ENCODE peak calls at places on chromosome 13, in ten cellular contexts. One of them, this sample, is unnamed.

GRCh38 chr13:60974296-60974695 is 441.4 kb downstream of the PCDH20 start:
- DNase-seq in uterus: no peak
- DNase-seq in CD8-positive, alpha-beta T cell: no peak
- DNase-seq in lower leg skin: no peak
- DNase-seq in heart right ventricle: no peak
- DNase-seq in progenitor cell of endocrine pancreas: no peak
- DNase-seq in thyroid gland: no peak
- DNase-seq in pancreas: no peak
- DNase-seq in heart left ventricle: no peak
- DNase-seq in thoracic aorta: no peak
- DNase-seq in this sample: no peak

GRCh38 chr13:55229906-55230569 is 1910.7 kb upstream of the PRR20A start:
- DNase-seq in thyroid gland: no peak
- DNase-seq in heart left ventricle: no peak
- DNase-seq in pancreas: no peak
- DNase-seq in lower leg skin: no peak
- DNase-seq in uterus: no peak
- DNase-seq in progenitor cell of endocrine pancreas: no peak
- DNase-seq in CD8-positive, alpha-beta T cell: no peak
- DNase-seq in heart right ventricle: no peak
- DNase-seq in thoracic aorta: no peak
- DNase-seq in this sample: no peak

GRCh38 chr13:106432636-106433035 is 102.8 kb downstream of the EFNB2 start:
- DNase-seq in heart right ventricle: no peak
- DNase-seq in pancreas: no peak
- DNase-seq in CD8-positive, alpha-beta T cell: no peak
- DNase-seq in uterus: no peak
- DNase-seq in thoracic aorta: no peak
- DNase-seq in lower leg skin: no peak
- DNase-seq in thyroid gland: no peak
- DNase-seq in heart left ventricle: no peak
- DNase-seq in progenitor cell of endocrine pancreas: no peak
- DNase-seq in this sample: no peak

GRCh38 chr13:27621366-27622101 is at the start of gene POLR1D:
- DNase-seq in heart left ventricle: peak; percentile 84
- DNase-seq in uterus: peak; percentile 74
- DNase-seq in progenitor cell of endocrine pancreas: peak; percentile 83
- DNase-seq in pancreas: peak; percentile 94
- DNase-seq in thyroid gland: peak; percentile 93
- DNase-seq in CD8-positive, alpha-beta T cell: peak; percentile 88
- DNase-seq in thoracic aorta: peak; percentile 33
- DNase-seq in lower leg skin: peak; percentile 96
- DNase-seq in heart right ventricle: peak; percentile 80
- DNase-seq in this sample: peak; percentile 87

GRCh38 chr13:110433014-110433413 is 125.9 kb downstream of the COL4A2 start:
- DNase-seq in uterus: no peak
- DNase-seq in heart left ventricle: peak; percentile 59
- DNase-seq in CD8-positive, alpha-beta T cell: no peak
- DNase-seq in progenitor cell of endocrine pancreas: no peak
- DNase-seq in thyroid gland: no peak
- DNase-seq in thoracic aorta: peak; percentile 60
- DNase-seq in lower leg skin: peak; percentile 86
- DNase-seq in pancreas: no peak
- DNase-seq in heart right ventricle: peak; percentile 56
- DNase-seq in this sample: no peak

GRCh38 chr13:92303428-92303827 is 905.0 kb downstream of the GPC5 start:
- DNase-seq in heart right ventricle: no peak
- DNase-seq in progenitor cell of endocrine pancreas: no peak
- DNase-seq in pancreas: no peak
- DNase-seq in uterus: no peak
- DNase-seq in thoracic aorta: no peak
- DNase-seq in heart left ventricle: no peak
- DNase-seq in thyroid gland: no peak
- DNase-seq in lower leg skin: peak; percentile 81
- DNase-seq in CD8-positive, alpha-beta T cell: no peak
- DNase-seq in this sample: no peak

GRCh38 chr13:41085961-41086360 is 24.7 kb downstream of the WBP4 start:
- DNase-seq in lower leg skin: no peak
- DNase-seq in heart right ventricle: no peak
- DNase-seq in heart left ventricle: no peak
- DNase-seq in progenitor cell of endocrine pancreas: no peak
- DNase-seq in uterus: no peak
- DNase-seq in thoracic aorta: no peak
- DNase-seq in thyroid gland: no peak
- DNase-seq in pancreas: no peak
- DNase-seq in CD8-positive, alpha-beta T cell: no peak
- DNase-seq in this sample: no peak

GRCh38 chr13:110546933-110547332 is 14.6 kb downstream of the RAB20 start:
- DNase-seq in heart left ventricle: peak; percentile 85
- DNase-seq in pancreas: peak; percentile 89
- DNase-seq in thyroid gland: peak; percentile 59
- DNase-seq in lower leg skin: peak; percentile 94
- DNase-seq in thoracic aorta: no peak
- DNase-seq in heart right ventricle: peak; percentile 89
- DNase-seq in CD8-positive, alpha-beta T cell: no peak
- DNase-seq in uterus: peak; percentile 74
- DNase-seq in progenitor cell of endocrine pancreas: no peak
- DNase-seq in this sample: peak; percentile 58

GRCh38 chr13:45333973-45334922 is 6.7 kb downstream of the TPT1 start:
- DNase-seq in thyroid gland: peak; percentile 50
- DNase-seq in heart right ventricle: no peak
- DNase-seq in lower leg skin: no peak
- DNase-seq in thoracic aorta: no peak
- DNase-seq in pancreas: no peak
- DNase-seq in heart left ventricle: no peak
- DNase-seq in uterus: no peak
- DNase-seq in progenitor cell of endocrine pancreas: no peak
- DNase-seq in CD8-positive, alpha-beta T cell: peak; percentile 49
- DNase-seq in this sample: no peak

GRCh38 chr13:111280226-111280625 is 40.2 kb upstream of the TEX29 start:
- DNase-seq in CD8-positive, alpha-beta T cell: no peak
- DNase-seq in progenitor cell of endocrine pancreas: no peak
- DNase-seq in thoracic aorta: no peak
- DNase-seq in pancreas: no peak
- DNase-seq in heart right ventricle: no peak
- DNase-seq in heart left ventricle: no peak
- DNase-seq in thyroid gland: no peak
- DNase-seq in uterus: no peak
- DNase-seq in lower leg skin: no peak
- DNase-seq in this sample: no peak

GRCh38 chr13:47310376-47310775 is 413.5 kb upstream of the HTR2A start:
- DNase-seq in heart right ventricle: no peak
- DNase-seq in CD8-positive, alpha-beta T cell: no peak
- DNase-seq in thyroid gland: no peak
- DNase-seq in uterus: no peak
- DNase-seq in lower leg skin: no peak
- DNase-seq in heart left ventricle: no peak
- DNase-seq in pancreas: no peak
- DNase-seq in thoracic aorta: no peak
- DNase-seq in progenitor cell of endocrine pancreas: no peak
- DNase-seq in this sample: no peak

GRCh38 chr13:80010846-80011245 is 330.1 kb downstream of the SPRY2 start:
- DNase-seq in thoracic aorta: no peak
- DNase-seq in pancreas: no peak
- DNase-seq in thyroid gland: no peak
- DNase-seq in uterus: no peak
- DNase-seq in CD8-positive, alpha-beta T cell: no peak
- DNase-seq in heart left ventricle: no peak
- DNase-seq in progenitor cell of endocrine pancreas: no peak
- DNase-seq in heart right ventricle: no peak
- DNase-seq in lower leg skin: no peak
- DNase-seq in this sample: no peak

GRCh38 chr13:45068036-45069001 is 52.0 kb upstream of the GTF2F2 start:
- DNase-seq in thoracic aorta: no peak
- DNase-seq in heart right ventricle: no peak
- DNase-seq in thyroid gland: no peak
- DNase-seq in lower leg skin: no peak
- DNase-seq in pancreas: no peak
- DNase-seq in heart left ventricle: no peak
- DNase-seq in CD8-positive, alpha-beta T cell: no peak
- DNase-seq in progenitor cell of endocrine pancreas: no peak
- DNase-seq in uterus: no peak
- DNase-seq in this sample: no peak

GRCh38 chr13:110829486-110829885 is 85.4 kb downstream of the ANKRD10 start:
- DNase-seq in heart right ventricle: no peak
- DNase-seq in thoracic aorta: no peak
- DNase-seq in pancreas: no peak
- DNase-seq in CD8-positive, alpha-beta T cell: no peak
- DNase-seq in uterus: no peak
- DNase-seq in heart left ventricle: no peak
- DNase-seq in thyroid gland: no peak
- DNase-seq in lower leg skin: no peak
- DNase-seq in progenitor cell of endocrine pancreas: no peak
- DNase-seq in this sample: no peak

DNA sequence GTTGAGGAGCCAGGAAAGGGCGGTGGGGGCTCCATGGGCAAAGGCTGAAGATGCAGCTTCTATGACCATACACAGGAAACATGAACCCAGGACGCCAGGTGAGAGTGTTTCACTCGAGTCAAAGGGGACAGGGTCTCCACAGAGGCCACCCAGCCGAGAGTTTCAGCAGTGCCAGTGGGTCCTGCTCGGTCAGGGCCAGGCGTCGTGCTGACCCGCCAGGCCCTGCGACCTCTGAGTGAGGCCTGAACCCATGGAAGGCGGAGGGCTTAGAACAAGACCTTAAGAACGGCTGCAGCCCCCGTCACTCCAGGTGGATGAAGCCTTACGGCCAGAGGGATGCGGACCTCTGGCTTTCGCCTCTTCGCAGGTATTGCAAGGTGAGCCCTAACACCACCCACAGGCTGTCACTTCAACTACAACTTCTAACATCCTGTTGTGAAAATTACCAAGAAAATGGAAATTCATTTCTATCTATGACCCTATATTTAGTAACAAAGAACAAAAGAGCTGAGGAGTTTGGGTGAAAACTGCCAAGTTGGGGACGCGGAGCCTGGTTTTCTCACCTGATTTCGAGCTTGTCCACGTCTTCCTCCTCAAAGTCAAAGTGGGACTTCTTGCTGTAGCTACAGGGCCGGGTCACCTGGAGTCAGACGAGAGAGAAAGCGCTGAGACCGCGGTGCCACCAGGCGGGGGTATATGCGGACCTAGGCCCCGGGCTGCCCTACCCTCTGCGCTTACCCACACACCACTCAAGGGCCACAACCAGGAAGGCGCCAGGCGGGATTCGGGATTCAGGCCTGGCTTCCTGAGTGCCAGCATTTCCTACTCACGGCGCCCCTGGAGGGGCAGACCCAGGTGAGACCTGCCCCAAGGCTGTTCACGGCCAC is 50.1 kb upstream of the C13orf46 start:
- DNase-seq in thyroid gland: no peak
- DNase-seq in thoracic aorta: no peak
- DNase-seq in progenitor cell of endocrine pancreas: no peak
- DNase-seq in pancreas: peak; percentile 74
- DNase-seq in uterus: no peak
- DNase-seq in lower leg skin: no peak
- DNase-seq in CD8-positive, alpha-beta T cell: no peak
- DNase-seq in heart left ventricle: no peak
- DNase-seq in heart right ventricle: no peak
- DNase-seq in this sample: no peak
- TF ChIP-seq CTCF in thyroid gland: no peak
- TF ChIP-seq CTCF in thoracic aorta: no peak
- TF ChIP-seq CTCF in progenitor cell of endocrine pancreas: no peak
- TF ChIP-seq CTCF in pancreas: no peak
- TF ChIP-seq CTCF in uterus: no peak
- TF ChIP-seq CTCF in lower leg skin: no peak
- TF ChIP-seq CTCF in CD8-positive, alpha-beta T cell: no peak
- TF ChIP-seq CTCF in heart left ventricle: no peak
- TF ChIP-seq CTCF in heart right ventricle: no peak
- TF ChIP-seq CTCF in this sample: no peak

DNA sequence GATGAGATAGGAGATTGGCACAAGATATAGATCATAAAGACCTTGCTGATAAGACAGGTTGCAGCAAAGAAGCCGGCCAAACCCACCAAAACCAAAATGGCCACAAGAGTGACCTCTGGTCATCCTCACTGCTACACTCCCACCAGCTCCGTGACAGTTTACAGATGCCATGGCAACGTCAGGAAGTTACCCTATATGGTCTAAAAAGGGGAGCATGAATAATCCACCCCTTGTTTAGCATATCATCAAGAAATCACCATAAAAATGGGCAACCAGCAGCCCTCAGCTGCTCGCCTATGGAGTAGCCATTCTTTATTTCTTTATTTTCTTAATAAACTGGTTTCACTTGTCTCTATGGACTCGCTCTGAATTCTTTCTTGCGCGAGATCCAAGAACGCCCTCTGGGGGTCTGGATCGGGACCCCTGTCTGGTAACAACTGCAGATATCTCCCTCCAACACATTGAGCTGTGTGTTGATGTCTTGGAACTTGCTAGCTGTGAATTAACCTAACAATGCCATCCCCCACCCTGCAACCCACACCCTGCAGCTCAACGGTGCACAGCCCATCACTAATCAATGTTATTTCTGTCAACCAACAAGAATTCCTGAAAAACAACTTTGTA is 27.1 kb upstream of the GRTP1 start:
- DNase-seq in CD8-positive, alpha-beta T cell: no peak
- DNase-seq in thoracic aorta: no peak
- DNase-seq in uterus: no peak
- DNase-seq in lower leg skin: peak; percentile 53
- DNase-seq in heart right ventricle: no peak
- DNase-seq in progenitor cell of endocrine pancreas: peak; percentile 2
- DNase-seq in heart left ventricle: no peak
- DNase-seq in thyroid gland: no peak
- DNase-seq in pancreas: no peak
- DNase-seq in this sample: no peak
- TF ChIP-seq CTCF in CD8-positive, alpha-beta T cell: no peak
- TF ChIP-seq CTCF in thoracic aorta: no peak
- TF ChIP-seq CTCF in uterus: no peak
- TF ChIP-seq CTCF in lower leg skin: no peak
- TF ChIP-seq CTCF in heart right ventricle: no peak
- TF ChIP-seq CTCF in progenitor cell of endocrine pancreas: no peak
- TF ChIP-seq CTCF in heart left ventricle: no peak
- TF ChIP-seq CTCF in thyroid gland: no peak
- TF ChIP-seq CTCF in pancreas: no peak
- TF ChIP-seq CTCF in this sample: no peak

GRCh38 chr13:20136781-20137703 is 23.8 kb downstream of the GJA3 start:
- DNase-seq in pancreas: peak; percentile 87
- DNase-seq in thoracic aorta: no peak
- DNase-seq in thyroid gland: peak; percentile 55
- DNase-seq in heart left ventricle: no peak
- DNase-seq in heart right ventricle: no peak
- DNase-seq in CD8-positive, alpha-beta T cell: peak; percentile 38
- DNase-seq in lower leg skin: no peak
- DNase-seq in progenitor cell of endocrine pancreas: peak; percentile 39
- DNase-seq in uterus: no peak
- DNase-seq in this sample: no peak
- TF ChIP-seq CTCF in pancreas: peak; percentile 18
- TF ChIP-seq CTCF in thoracic aorta: no peak
- TF ChIP-seq CTCF in thyroid gland: no peak
- TF ChIP-seq CTCF in heart left ventricle: no peak
- TF ChIP-seq CTCF in heart right ventricle: peak; percentile 40
- TF ChIP-seq CTCF in CD8-positive, alpha-beta T cell: no peak
- TF ChIP-seq CTCF in lower leg skin: no peak
- TF ChIP-seq CTCF in progenitor cell of endocrine pancreas: peak; percentile 58
- TF ChIP-seq CTCF in uterus: no peak
- TF ChIP-seq CTCF in this sample: no peak

DNA sequence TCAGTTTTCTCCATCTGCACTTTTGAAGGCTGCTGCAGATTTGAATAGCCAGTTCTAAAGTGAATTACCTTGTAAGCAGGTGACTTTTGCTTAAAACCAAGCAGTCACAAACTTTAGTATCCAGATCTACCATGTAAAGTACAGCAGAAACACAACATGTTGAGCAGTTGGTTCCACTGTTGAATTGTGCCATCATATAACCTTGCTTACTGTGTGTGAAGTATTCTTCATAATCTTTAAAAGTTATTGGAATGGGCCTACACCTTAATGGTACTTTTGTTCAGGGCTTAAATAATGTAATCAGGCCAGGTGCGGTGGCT is 23.2 kb upstream of the MTUS2 start:
- DNase-seq in pancreas: no peak
- DNase-seq in thoracic aorta: no peak
- DNase-seq in uterus: no peak
- DNase-seq in progenitor cell of endocrine pancreas: no peak
- DNase-seq in CD8-positive, alpha-beta T cell: no peak
- DNase-seq in lower leg skin: no peak
- DNase-seq in heart right ventricle: no peak
- DNase-seq in thyroid gland: no peak
- DNase-seq in heart left ventricle: no peak
- DNase-seq in this sample: no peak
- TF ChIP-seq CTCF in pancreas: peak; percentile 2
- TF ChIP-seq CTCF in thoracic aorta: peak; percentile 6
- TF ChIP-seq CTCF in uterus: no peak
- TF ChIP-seq CTCF in progenitor cell of endocrine pancreas: no peak
- TF ChIP-seq CTCF in CD8-positive, alpha-beta T cell: no peak
- TF ChIP-seq CTCF in lower leg skin: no peak
- TF ChIP-seq CTCF in heart right ventricle: no peak
- TF ChIP-seq CTCF in thyroid gland: no peak
- TF ChIP-seq CTCF in heart left ventricle: no peak
- TF ChIP-seq CTCF in this sample: peak; percentile 26

This sample was measured in omental fat pad.